ENCODE peak calls at places on chromosome 4, in six cellular contexts. T, V, A, B, F and M are unnamed samples.

GRCh38 chr4:24808261-24808660 is 12.9 kb downstream of the SOD3 start:
- DNase-seq in A (no peak), F (no peak), B (no peak), V (no peak), T (no peak), M (no peak)

GRCh38 chr4:183011213-183011907 is 87.7 kb upstream of the WWC2 start:
- DNase-seq in T (peak; percentile 65), F (peak; percentile 13), V (no peak), B (no peak), A (no peak), M (peak; percentile 44)

GRCh38 chr4:19982556-19982955 is 269.1 kb upstream of the SLIT2 start:
- DNase-seq in F (no peak), A (no peak), T (peak; percentile 89), V (no peak), B (peak; percentile 82), M (peak; percentile 87)

GRCh38 chr4:10587697-10588096 is 96.9 kb downstream of the CLNK start:
- DNase-seq in V (no peak), F (no peak), B (no peak), T (no peak), A (no peak), M (peak; percentile 39)

GRCh38 chr4:84091266-84091665 is 407.8 kb downstream of the NKX6-1 start:
- DNase-seq in V (no peak), A (no peak), T (no peak), B (no peak), F (no peak), M (no peak)

GRCh38 chr4:169305651-169306050 is 34.9 kb upstream of the SH3RF1 start:
- DNase-seq in F (no peak), B (no peak), A (no peak), V (no peak), T (peak; percentile 10), M (peak; percentile 8)

GRCh38 chr4:56821394-56822263 is at the start of gene SPINK2:
- DNase-seq in A (peak; percentile 42), B (no peak), T (no peak), F (peak; percentile 84), V (no peak), M (no peak)

GRCh38 chr4:55258152-55258863 is 87.7 kb upstream of the SRD5A3 start:
- DNase-seq in A (no peak), V (no peak), F (no peak), T (no peak), B (peak; percentile 90), M (no peak)

GRCh38 chr4:159071969-159072765 is 30.7 kb upstream of the RAPGEF2 start:
- DNase-seq in F (no peak), A (no peak), V (peak; percentile 23), B (no peak), T (peak; percentile 19), M (peak; percentile 42)

GRCh38 chr4:167606551-167606950 is 372.3 kb upstream of the SPOCK3 start:
- DNase-seq in T (no peak), B (no peak), F (no peak), V (no peak), A (no peak), M (no peak)

GRCh38 chr4:107035711-107036601 is at the start of gene DKK2:
- DNase-seq in F (peak; percentile 66), V (no peak), A (peak; percentile 32), B (peak; percentile 20), T (peak; percentile 28), M (peak; percentile 24)

GRCh38 chr4:61336488-61336887 is 136.4 kb downstream of the ADGRL3 start:
- DNase-seq in V (no peak), T (no peak), B (no peak), F (no peak), A (no peak), M (no peak)

GRCh38 chr4:67288964-67289363 is 256.3 kb downstream of the CENPC start:
- DNase-seq in B (no peak), A (peak; percentile 31), F (peak; percentile 75), T (no peak), V (no peak), M (no peak)

GRCh38 chr4:152591361-152591760 is 55.5 kb upstream of the FBXW7 start:
- DNase-seq in V (peak; percentile 42), A (peak; percentile 31), B (peak; percentile 19), T (peak; percentile 11), F (peak; percentile 86), M (peak; percentile 47)

GRCh38 chr4:12296366-12296765 is 867.7 kb upstream of the HS3ST1 start:
- DNase-seq in T (no peak), A (no peak), B (no peak), F (no peak), V (no peak), M (no peak)

GRCh38 chr4:3136454-3136853 is 62.0 kb downstream of the HTT start:
- DNase-seq in V (no peak), B (peak; percentile 41), A (no peak), F (no peak), T (peak; percentile 21), M (no peak)

GRCh38 chr4:184732126-184732525 is 1.8 kb downstream of the CENPU start:
- DNase-seq in B (no peak), A (no peak), V (peak; percentile 94), T (peak; percentile 35), F (no peak), M (peak; percentile 41)

GRCh38 chr4:107913283-107913899 is 18.0 kb upstream of the CYP2U1 start:
- DNase-seq in B (peak; percentile 80), T (peak; percentile 76), V (peak; percentile 62), A (peak; percentile 66), F (no peak), M (peak; percentile 32)

GRCh38 chr4:23844961-23845360 is 44.9 kb downstream of the PPARGC1A start:
- DNase-seq in T (no peak), F (no peak), B (no peak), V (no peak), A (no peak), M (no peak)

GRCh38 chr4:169418846-169419245 is 148.1 kb upstream of the SH3RF1 start:
- DNase-seq in B (no peak), A (no peak), T (peak; percentile 12), F (no peak), V (no peak), M (no peak)

GRCh38 chr4:52248836-52249235 is 197.7 kb downstream of the SPATA18 start:
- DNase-seq in B (no peak), A (no peak), T (no peak), F (no peak), V (peak; percentile 96), M (no peak)

GRCh38 chr4:72809208-72809607 is 240.2 kb upstream of the ADAMTS3 start:
- DNase-seq in B (no peak), F (no peak), V (peak; percentile 56), T (no peak), A (no peak), M (no peak)

GRCh38 chr4:113604955-113605354 is 156.6 kb downstream of the CAMK2D start:
- DNase-seq in F (no peak), T (peak; percentile 64), V (no peak), B (no peak), A (no peak), M (peak; percentile 14)

GRCh38 chr4:133151301-133151680 is 2.2 kb downstream of the PCDH10 start:
- DNase-seq in B (peak; percentile 59), V (no peak), F (no peak), T (no peak), A (no peak), M (peak; percentile 30)

GRCh38 chr4:25441519-25442117 is 64.6 kb downstream of the ANAPC4 start:
- DNase-seq in F (peak; percentile 77), B (peak; percentile 77), A (peak; percentile 54), V (peak; percentile 41), T (peak; percentile 59), M (peak; percentile 36)

GRCh38 chr4:145895056-145895455 is 43.6 kb downstream of the ZNF827 start:
- DNase-seq in A (no peak), V (no peak), F (no peak), T (no peak), B (no peak), M (no peak)
- H3K4me2 ChIP-seq in A (no peak overlapping the region), V (no peak overlapping the region), F (no peak overlapping the region), T (no peak overlapping the region), B (no peak overlapping the region), M (no peak overlapping the region)

DNA sequence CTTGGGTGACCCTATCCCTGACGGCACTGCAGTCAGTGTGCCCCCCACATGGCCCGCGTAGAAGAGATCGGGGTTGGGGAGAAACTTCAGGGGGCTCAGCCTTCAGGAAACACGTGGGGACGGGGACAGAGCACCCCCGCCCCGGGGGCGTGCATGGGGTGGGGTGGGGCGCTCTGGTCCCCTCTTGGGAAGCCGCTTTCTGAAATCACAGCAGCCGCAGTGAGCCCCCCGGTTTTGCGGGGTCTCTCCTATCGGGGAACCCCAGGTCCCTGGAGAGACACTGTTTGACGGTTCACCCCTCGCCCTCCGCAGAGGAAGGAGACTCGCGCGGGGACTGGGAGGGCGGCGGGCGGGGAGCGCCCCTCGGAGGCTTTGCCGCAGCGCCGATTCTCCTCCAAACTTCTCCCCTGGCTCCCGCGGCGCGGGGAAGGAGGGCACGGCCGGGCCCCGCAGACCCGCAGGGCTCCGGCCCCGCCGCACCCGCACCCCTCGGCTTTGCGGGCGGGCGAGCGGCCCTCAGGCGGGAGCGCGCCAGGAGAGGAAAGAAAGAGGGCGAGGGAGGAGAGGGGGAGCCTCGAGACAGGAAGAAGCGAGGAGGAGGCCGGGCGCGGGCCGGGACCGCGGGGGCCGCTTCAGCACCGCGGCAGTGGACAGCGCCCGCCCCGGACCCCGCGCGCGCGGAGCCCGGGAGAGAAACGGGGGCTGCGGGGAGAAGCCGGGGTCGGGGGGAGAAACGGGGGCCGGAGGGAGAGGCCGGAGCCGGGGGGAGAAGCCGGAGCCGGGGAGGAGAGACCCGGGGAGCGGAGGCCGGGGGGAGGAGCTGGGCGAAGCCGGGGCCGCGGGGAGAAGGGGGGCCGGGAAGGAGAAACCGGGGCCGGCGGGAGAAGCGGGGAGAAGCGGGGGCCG is 613 bp downstream of the CPLX1 start:
- DNase-seq in A (peak; percentile 48), T (no peak), F (peak; percentile 69), B (no peak), V (no peak), M (no peak)
- H3K4me2 ChIP-seq in A (peak overlapping the region; percentile 40), T (no peak overlapping the region), F (peak overlapping the region; percentile 55), B (no peak overlapping the region), V (peak overlapping the region; percentile 68), M (peak overlapping the region; percentile 62)

DNA sequence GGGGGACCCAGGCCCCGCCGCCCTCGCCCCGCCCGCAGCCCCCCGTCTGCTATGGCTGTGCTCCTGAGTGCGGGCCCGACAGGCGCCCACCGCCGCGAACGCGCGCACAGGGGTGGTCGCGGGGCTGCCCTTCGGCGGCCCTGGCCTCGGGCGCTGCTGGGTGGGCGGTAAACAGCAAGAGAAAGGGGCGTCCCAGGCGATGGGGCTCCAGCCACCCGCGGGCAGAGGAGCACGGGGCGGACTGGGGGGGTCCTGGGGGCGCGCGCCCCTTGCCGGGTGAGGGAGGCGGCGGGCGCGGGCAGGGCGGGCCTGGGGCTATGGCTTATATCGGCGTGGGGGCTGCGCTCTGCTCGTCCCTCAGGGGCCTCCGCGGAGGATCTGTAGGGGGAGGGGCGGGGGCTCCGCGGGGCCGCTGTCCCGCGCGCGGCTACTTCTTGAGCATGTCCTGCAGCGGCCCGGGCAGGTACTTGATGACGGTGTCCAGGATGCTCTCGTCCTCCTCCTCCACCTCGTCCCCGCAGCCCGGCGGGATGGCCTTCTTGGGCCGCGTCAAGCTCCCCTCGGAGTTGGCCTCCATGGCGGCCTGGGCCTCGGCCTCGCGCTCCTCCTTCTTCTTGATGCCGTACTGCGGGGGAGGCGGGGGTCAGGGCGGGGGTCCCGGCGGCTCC is 39.7 kb downstream of the CPLX1 start:
- DNase-seq in F (no peak), T (no peak), V (no peak), B (no peak), A (no peak), M (no peak)
- H3K4me2 ChIP-seq in F (peak overlapping the region; percentile 65), T (no peak overlapping the region), V (peak overlapping the region; percentile 61), B (no peak overlapping the region), A (peak overlapping the region; percentile 73), M (peak overlapping the region; percentile 26)

DNA sequence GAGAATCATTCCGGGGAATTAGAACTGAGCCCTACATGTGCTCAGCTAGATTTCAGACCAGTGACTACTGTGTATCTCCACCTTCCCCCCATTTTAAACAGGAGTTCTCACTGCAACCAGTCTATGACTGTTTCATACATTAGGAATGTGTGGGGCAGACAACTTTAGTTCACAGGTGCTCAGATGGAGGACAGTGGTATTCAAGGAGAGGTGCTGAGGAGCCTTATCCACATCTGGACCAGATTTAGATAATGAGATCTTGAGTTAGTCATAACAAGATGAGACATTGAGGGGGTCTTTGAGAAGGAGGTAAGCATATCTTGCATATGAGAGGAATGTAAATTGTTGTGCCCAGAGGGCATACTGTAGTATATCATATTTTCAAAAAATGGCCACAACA is 32.8 kb upstream of the RELL1 start:
- DNase-seq in T (peak; percentile 40), F (no peak), A (no peak), V (peak; percentile 57), B (no peak), M (peak; percentile 47)
- H3K4me2 ChIP-seq in T (no peak overlapping the region), F (no peak overlapping the region), A (no peak overlapping the region), V (peak overlapping the region; percentile 9), B (no peak overlapping the region), M (no peak overlapping the region)